ENCODE peak calls at places on chromosomes 11 and 22, in ten cellular contexts. Y is erythroblast; T is hypothalamus; M is neural progenitor cell; F is C1 segment of cervical spinal cord; D is CD4-positive, CD25-positive, alpha-beta regulatory T cell; V is activated CD8-positive, alpha-beta memory T cell treated with anti-CD3 and anti-CD28 coated beads for 48 hours; H is NCI-H345; Q is psoas muscle; O is naive thymus-derived CD4-positive, alpha-beta T cell. A is an unnamed sample.

GRCh38 chr11:71341173-71341572 is 88.8 kb upstream of the SHANK2 start:
- DNase-seq in Y (no peak), T (no peak), M (no peak), F (no peak), D (no peak), V (no peak), H (no peak), Q (peak), O (no peak), A (no peak)

GRCh38 chr11:12324585-12324984 is 52.8 kb upstream of the PARVA start:
- DNase-seq in Y (no peak), T (no peak), M (no peak), F (no peak), D (no peak), V (no peak), H (no peak), Q (no peak), O (no peak), A (no peak)

GRCh38 chr11:3138178-3139085 is 26.7 kb downstream of the OSBPL5 start:
- DNase-seq in Y (no peak), T (no peak), M (peak), F (no peak), D (no peak), V (no peak), H (no peak), Q (peak), O (no peak), A (peak)

GRCh38 chr22:17842386-17842785 is 68.1 kb upstream of the BID start:
- DNase-seq in Y (no peak), T (no peak), M (no peak), F (no peak), D (peak), V (no peak), H (no peak), Q (no peak), O (peak), A (no peak)

GRCh38 chr11:12246989-12247388 is 130.4 kb upstream of the PARVA start:
- DNase-seq in Y (no peak), T (no peak), M (no peak), F (no peak), D (no peak), V (no peak), H (no peak), Q (no peak), O (no peak), A (no peak)

GRCh38 chr11:94325681-94326080 is 21.3 kb downstream of the IZUMO1R start:
- DNase-seq in Y (peak), T (no peak), M (peak), F (no peak), D (peak), V (no peak), H (no peak), Q (no peak), O (no peak), A (peak)

GRCh38 chr11:71286701-71287643 is 34.6 kb upstream of the SHANK2 start:
- DNase-seq in Y (no peak), T (no peak), M (no peak), F (peak), D (no peak), V (no peak), H (no peak), Q (no peak), O (no peak), A (no peak)

GRCh38 chr11:77142091-77142975 is 14.3 kb downstream of the MYO7A start:
- DNase-seq in Y (no peak), T (no peak), M (no peak), F (no peak), D (peak), V (no peak), H (no peak), Q (peak), O (no peak), A (no peak)

GRCh38 chr11:1829039-1829820 is 5.6 kb upstream of the SYT8 start:
- DNase-seq in Y (no peak), T (no peak), M (no peak), F (no peak), D (no peak), V (no peak), H (no peak), Q (no peak), O (no peak), A (peak)

GRCh38 chr22:47300698-47301405 is 538.4 kb downstream of the TBC1D22A start:
- DNase-seq in Y (no peak), T (no peak), M (no peak), F (no peak), D (no peak), V (no peak), H (no peak), Q (no peak), O (no peak), A (no peak)

GRCh38 chr11:16406226-16406625 is 49.9 kb upstream of the SOX6 start:
- DNase-seq in Y (no peak), T (no peak), M (no peak), F (no peak), D (no peak), V (no peak), H (no peak), Q (no peak), O (no peak), A (no peak)

GRCh38 chr11:91926967-91927366 is 297.7 kb upstream of the FAT3 start:
- DNase-seq in Y (no peak), T (no peak), M (no peak), F (no peak), D (no peak), V (no peak), H (no peak), Q (peak), O (no peak), A (no peak)

GRCh38 chr22:50530280-50530856 is 556 bp upstream of the TYMP start:
- DNase-seq in Y (peak), T (no peak), M (peak), F (no peak), D (no peak), V (no peak), H (peak), Q (peak), O (no peak), A (no peak)

GRCh38 chr22:26718905-26719304 is 61.5 kb downstream of the MIAT start:
- DNase-seq in Y (no peak), T (no peak), M (no peak), F (no peak), D (no peak), V (no peak), H (no peak), Q (no peak), O (no peak), A (no peak)

GRCh38 chr11:131186629-131187075 is 183.8 kb upstream of the NTM start:
- DNase-seq in Y (no peak), T (no peak), M (peak), F (no peak), D (no peak), V (no peak), H (no peak), Q (no peak), O (no peak), A (peak)

GRCh38 chr22:46085831-46086576 is 64.3 kb upstream of the PPARA start:
- DNase-seq in Y (no peak), T (no peak), M (no peak), F (no peak), D (no peak), V (no peak), H (no peak), Q (peak), O (no peak), A (no peak)

GRCh38 chr11:125165664-125166346 is 1.3 kb downstream of the PKNOX2 start:
- DNase-seq in Y (no peak), T (no peak), M (peak), F (no peak), D (no peak), V (no peak), H (no peak), Q (no peak), O (no peak), A (no peak)

A was measured in WERI-Rb-1.